ENCODE peak calls at places on chromosomes 7 and 10, in five cellular contexts. Y, H, A, W and X are unnamed samples.

GRCh38 chr7:107742678-107743566 is 1.0 kb upstream of the CBLL1 start:
- DNase-seq in Y (no peak), W (peak), H (no peak), A (no peak), X (no peak)

GRCh38 chr7:108158766-108159165 is 28.6 kb upstream of the LAMB4 start:
- DNase-seq in W (no peak), Y (no peak), A (peak), H (no peak), X (no peak)

GRCh38 chr10:88840104-88840503 is 11.5 kb downstream of the ANKRD22 start:
- DNase-seq in W (no peak), A (no peak), H (no peak), Y (no peak), X (no peak)

GRCh38 chr10:131398166-131398565 is 86.6 kb upstream of the TCERG1L start:
- DNase-seq in A (no peak), Y (no peak), W (no peak), H (no peak), X (no peak)

GRCh38 chr10:114363745-114364460 is 40.4 kb downstream of the AFAP1L2 start:
- DNase-seq in H (no peak), A (no peak), W (no peak), Y (no peak), X (no peak)

GRCh38 chr10:132710746-132711617 is 75.0 kb downstream of the NKX6-2 start:
- DNase-seq in H (no peak), W (no peak), Y (no peak), A (no peak), X (no peak)

GRCh38 chr7:30683839-30684238 is 1.6 kb upstream of the CRHR2 start:
- DNase-seq in Y (no peak), H (no peak), W (no peak), A (no peak), X (no peak)

GRCh38 chr7:104206841-104207240 is 972 bp downstream of the ORC5 start:
- DNase-seq in W (no peak), Y (no peak), H (no peak), A (peak), X (no peak)

GRCh38 chr7:128122577-128123290 is 91.5 kb upstream of the LRRC4 start:
- DNase-seq in H (no peak), W (no peak), Y (no peak), A (no peak), X (no peak)

GRCh38 chr7:100513212-100513611 is 25.8 kb upstream of the AGFG2 start:
- DNase-seq in W (no peak), H (no peak), Y (no peak), A (no peak), X (no peak)

DNA sequence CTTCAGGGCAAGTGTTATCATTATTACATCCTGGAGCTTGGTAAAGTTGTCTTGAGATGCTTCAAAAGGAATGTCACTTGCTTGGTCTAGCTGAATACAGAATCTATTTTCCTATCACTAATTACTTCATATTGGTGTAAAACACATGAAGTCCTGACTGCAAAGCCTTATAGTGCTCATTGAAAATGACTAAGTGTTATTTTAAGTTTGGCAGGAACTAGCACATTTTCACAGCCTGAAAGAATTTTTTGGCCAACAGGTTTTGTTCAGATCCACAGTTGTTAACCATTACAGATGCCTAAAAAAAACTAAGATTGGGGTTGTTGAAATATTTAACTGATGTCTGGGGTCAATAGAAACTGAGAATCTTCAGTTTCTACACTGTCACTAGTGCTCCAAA is 149.3 kb downstream of the NEBL start:
- DNase-seq in W (no peak), Y (no peak), A (no peak), H (no peak), X (no peak)
- H3K4me3 ChIP-seq in W (no peak), Y (no peak), A (no peak), H (no peak), X (no peak)

DNA sequence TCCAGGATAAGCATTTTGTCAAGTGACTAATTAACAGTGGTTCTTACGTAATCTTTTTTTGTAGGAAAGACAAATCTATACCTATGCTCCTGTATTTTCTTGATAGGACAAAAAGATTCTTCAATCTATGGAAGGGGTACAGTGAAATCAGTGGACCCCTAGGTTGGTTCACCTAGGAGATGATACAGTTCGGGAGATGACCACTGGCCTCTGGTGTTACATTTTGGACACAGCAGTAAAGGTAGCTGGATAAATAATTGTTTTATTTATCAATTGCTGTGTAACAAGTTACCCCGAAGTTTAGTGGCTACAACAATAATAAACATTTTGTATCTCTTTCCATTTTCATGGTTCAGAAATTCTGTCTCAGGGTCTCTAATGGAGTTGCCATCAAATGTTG is 288.2 kb upstream of the MAGI2 start:
- DNase-seq in W (no peak), H (no peak), Y (no peak), A (peak), X (peak)
- TF ChIP-seq CTCF in W (no peak), H (peak), Y (no peak), A (peak), X (peak)

GRCh38 chr10:103188853-103189252 is 4.2 kb downstream of the NT5C2 start:
- DNase-seq in Y (no peak), W (no peak), A (peak), H (no peak), X (no peak)
- H3K4me3 ChIP-seq in Y (no peak), W (no peak), A (peak), H (no peak), X (no peak)

GRCh38 chr10:33276282-33276923 is 58.1 kb downstream of the NRP1 start:
- DNase-seq in H (no peak), Y (no peak), W (no peak), A (no peak), X (no peak)

GRCh38 chr10:33270971-33271370 is 63.5 kb downstream of the NRP1 start:
- DNase-seq in A (no peak), Y (no peak), W (no peak), H (no peak), X (no peak)

GRCh38 chr10:33274096-33274785 is 60.2 kb downstream of the NRP1 start:
- DNase-seq in W (no peak), Y (no peak), A (no peak), H (no peak), X (no peak)

GRCh38 chr10:33271969-33272583 is 62.4 kb downstream of the NRP1 start:
- DNase-seq in W (no peak), A (peak), H (no peak), Y (no peak), X (no peak)

GRCh38 chr10:33273295-33274002 is 61.0 kb downstream of the NRP1 start:
- DNase-seq in Y (peak), A (peak), H (peak), W (peak), X (peak)
- TF ChIP-seq CTCF in Y (peak), A (peak), H (no peak), W (no peak), X (peak)

GRCh38 chr10:86364551-86365345 is 1.8 kb downstream of the GRID1 start:
- DNase-seq in W (no peak), Y (no peak), A (no peak), H (no peak), X (no peak)

GRCh38 chr10:86362566-86363183 is 3.9 kb downstream of the GRID1 start:
- DNase-seq in Y (no peak), A (no peak), W (no peak), H (no peak), X (no peak)

GRCh38 chr10:86362129-86362527 is 4.5 kb downstream of the GRID1 start:
- DNase-seq in Y (no peak), W (no peak), H (no peak), A (no peak), X (no peak)

GRCh38 chr10:86363833-86364511 is 2.6 kb downstream of the GRID1 start:
- DNase-seq in H (no peak), Y (no peak), W (no peak), A (no peak), X (no peak)

GRCh38 chr10:86363184-86363832 is 3.3 kb downstream of the GRID1 start:
- DNase-seq in H (no peak), Y (no peak), A (no peak), W (no peak), X (no peak)
- H3K4me3 ChIP-seq in H (no peak), Y (no peak), A (no peak), W (no peak), X (no peak)

DNA sequence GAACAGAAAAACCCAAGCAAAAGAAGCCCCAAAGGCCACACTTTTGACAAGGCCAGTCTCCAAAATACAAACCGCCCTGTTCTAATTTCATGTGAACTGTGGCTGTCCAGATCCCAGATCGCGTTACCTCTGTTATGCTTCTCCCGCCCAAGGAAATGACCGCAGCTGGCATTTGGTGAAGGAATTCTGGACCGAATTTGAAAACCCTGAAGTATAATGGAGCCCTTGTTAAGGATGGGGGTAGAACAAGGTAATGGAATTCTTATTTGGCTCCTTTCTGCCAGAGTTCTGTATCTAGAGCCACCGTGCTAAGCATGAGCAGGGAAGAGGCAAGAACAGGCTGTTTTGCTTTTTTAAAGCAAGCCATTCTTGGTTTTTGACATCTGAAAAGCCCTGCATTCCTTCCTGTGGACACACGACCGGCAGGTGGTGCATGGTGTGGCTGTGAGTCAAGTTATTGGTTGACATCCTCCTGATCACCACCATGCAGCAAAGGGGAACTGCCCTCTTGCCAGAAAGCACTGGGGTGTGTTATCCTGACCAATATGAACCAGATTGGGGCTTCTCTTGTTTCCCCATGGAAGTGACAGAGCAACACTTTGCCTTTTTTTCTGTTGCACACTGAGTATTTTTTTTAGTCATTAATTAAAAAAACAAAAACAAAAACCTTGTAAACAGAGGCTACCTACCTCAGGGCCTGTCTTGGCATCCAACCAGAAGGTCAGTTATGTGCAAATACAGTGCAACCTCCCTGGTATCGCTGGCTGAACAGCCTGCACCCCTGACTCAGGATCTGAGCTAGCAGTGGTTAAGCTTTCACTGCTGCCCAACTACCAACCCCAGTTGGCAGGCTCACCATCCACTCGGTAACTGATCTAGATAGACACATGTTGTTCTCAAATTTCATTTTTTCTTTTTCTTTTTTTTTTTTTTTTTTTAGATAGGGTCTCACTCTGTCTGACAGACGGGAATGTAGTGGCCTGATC is 14.2 kb downstream of the UCMA start:
- DNase-seq in W (peak), A (peak), H (no peak), Y (no peak), X (peak)
- TF ChIP-seq CTCF in W (no peak), A (no peak), H (no peak), Y (no peak), X (peak)

GRCh38 chr10:104642001-104642270 is 846 bp downstream of the SORCS3 start:
- DNase-seq in Y (no peak), W (no peak), H (no peak), A (no peak), X (no peak)
- H3K4me3 ChIP-seq in Y (peak), W (no peak), H (no peak), A (peak), X (no peak)

DNA sequence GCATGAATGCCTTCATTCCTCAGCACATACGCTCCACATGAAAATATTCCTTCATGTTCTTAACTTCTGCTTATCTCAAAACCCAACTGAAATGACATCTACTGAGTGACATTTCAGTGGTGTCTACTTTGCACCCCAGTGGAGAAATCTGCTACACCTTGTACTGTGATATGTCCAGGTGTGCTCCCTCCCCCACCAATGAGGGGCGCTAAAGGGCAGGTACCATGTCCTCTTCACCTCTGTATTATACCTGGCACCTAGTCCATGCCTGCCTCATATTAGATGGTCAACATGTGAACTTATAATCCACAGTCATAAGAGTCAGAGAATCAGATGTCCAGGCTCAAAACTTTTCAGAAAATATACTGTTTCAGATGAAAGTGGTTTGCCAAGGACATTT is 2.1 kb downstream of the PAXIP1 start:
- DNase-seq in A (no peak), Y (no peak), H (no peak), W (peak), X (no peak)
- TF ChIP-seq CTCF in A (no peak), Y (no peak), H (no peak), W (no peak), X (no peak)